ENCODE peak calls at places on chromosomes 13 and 19, in six cellular contexts. L, G, R, D, U and P are unnamed samples.

GRCh38 chr19:38543807-38544568 is 73.8 kb downstream of the MAP4K1 start:
- DNase-seq in L (peak), D (peak), R (peak), G (no peak), U (peak), P (peak)

GRCh38 chr19:5690125-5690954 is at the start of gene RPL36:
- DNase-seq in L (peak), U (peak), D (peak), G (peak), R (peak), P (peak)

GRCh38 chr19:6020166-6020967 is 42.4 kb upstream of the RANBP3 start:
- DNase-seq in U (no peak), D (no peak), L (no peak), R (no peak), G (peak), P (no peak)

GRCh38 chr13:104522235-104523072 is 1456.2 kb upstream of the SLC10A2 start:
- DNase-seq in G (no peak), R (no peak), L (no peak), U (no peak), D (no peak), P (no peak)

GRCh38 chr13:108220042-108220441 is 1.9 kb downstream of the ABHD13 start:
- DNase-seq in L (no peak), R (no peak), D (no peak), U (no peak), G (no peak), P (no peak)

GRCh38 chr13:48437381-48437780 is 24.5 kb upstream of the LPAR6 start:
- DNase-seq in L (peak), D (peak), U (peak), R (peak), G (no peak), P (peak)

GRCh38 chr19:16330368-16330801 is 5.8 kb downstream of the KLF2 start:
- DNase-seq in D (no peak), U (peak), L (no peak), G (no peak), R (peak), P (no peak)

GRCh38 chr19:45883881-45884681 is 1.9 kb downstream of the IRF2BP1 start:
- DNase-seq in R (no peak), D (no peak), G (no peak), U (peak), L (no peak), P (no peak)

GRCh38 chr19:33627962-33628839 is 6.4 kb downstream of the CHST8 start:
- DNase-seq in U (no peak), G (no peak), L (no peak), R (no peak), D (no peak), P (no peak)

GRCh38 chr13:97243915-97244820 is 22.0 kb downstream of the MBNL2 start:
- DNase-seq in U (no peak), G (no peak), D (no peak), L (no peak), R (no peak), P (no peak)